ENCODE peak calls at places on chromosome 1, in nine cellular contexts. C, H, X, B, S, F, Q, K and O are unnamed samples.

GRCh38 chr1:156488566-156489165 is 11.9 kb downstream of the MEF2D start:
- DNase-seq in B (no peak), K (no peak), X (no peak), S (no peak), F (no peak), H (no peak), Q (no peak), C (no peak), O (no peak)

GRCh38 chr1:24735156-24735618 is 10.1 kb upstream of the CLIC4 start:
- DNase-seq in Q (no peak), B (no peak), H (no peak), C (no peak), S (no peak), X (peak), K (no peak), F (no peak), O (no peak)

GRCh38 chr1:11944358-11944981 is 10.0 kb downstream of the PLOD1 start:
- DNase-seq in K (no peak), S (no peak), Q (no peak), H (no peak), X (peak), C (peak), B (no peak), F (no peak), O (peak)

GRCh38 chr1:63705058-63705457 is 68.8 kb upstream of the ROR1 start:
- DNase-seq in F (no peak), K (no peak), B (no peak), X (no peak), C (no peak), S (no peak), H (no peak), Q (no peak), O (no peak)

GRCh38 chr1:202968895-202969295 is 1.8 kb upstream of the CYB5R1 start:
- DNase-seq in F (peak), S (no peak), H (peak), X (peak), Q (peak), C (no peak), B (peak), K (peak), O (peak)

GRCh38 chr1:223556414-223557124 is 108.9 kb downstream of the CAPN8 start:
- DNase-seq in K (no peak), Q (no peak), C (no peak), B (no peak), X (peak), F (peak), S (no peak), H (peak), O (no peak)

GRCh38 chr1:30824736-30825429 is 67.3 kb upstream of the LAPTM5 start:
- DNase-seq in S (no peak), B (no peak), X (no peak), K (no peak), F (no peak), Q (no peak), H (no peak), C (no peak), O (no peak)

GRCh38 chr1:11796036-11796828 is 9.5 kb downstream of the MTHFR start:
- DNase-seq in H (peak), Q (peak), C (no peak), S (no peak), K (no peak), B (no peak), F (no peak), X (no peak), O (peak)

GRCh38 chr1:30600706-30601105 is 122.7 kb downstream of the MATN1 start:
- DNase-seq in H (no peak), C (no peak), K (no peak), X (peak), F (no peak), Q (no peak), B (no peak), S (no peak), O (no peak)

GRCh38 chr1:175725684-175726083 is 17.7 kb downstream of the TNR start:
- DNase-seq in B (no peak), H (peak), X (peak), S (no peak), C (no peak), Q (no peak), K (no peak), F (no peak), O (no peak)

GRCh38 chr1:18328803-18329202 is 151.9 kb upstream of the KLHDC7A start:
- DNase-seq in C (no peak), F (no peak), Q (no peak), B (no peak), K (no peak), H (no peak), X (no peak), S (no peak), O (no peak)

GRCh38 chr1:119279441-119280415 is 88.9 kb upstream of the HAO2 start:
- DNase-seq in X (no peak), H (peak), F (peak), C (no peak), K (peak), Q (peak), B (peak), S (no peak), O (no peak)

GRCh38 chr1:15543589-15544568 is 17.2 kb downstream of the DNAJC16 start:
- DNase-seq in Q (no peak), X (peak), C (no peak), S (no peak), F (no peak), B (no peak), K (no peak), H (peak), O (no peak)

GRCh38 chr1:1004780-1005697 is 5.1 kb upstream of the HES4 start:
- DNase-seq in Q (peak), B (no peak), H (no peak), S (no peak), X (peak), K (peak), F (peak), C (no peak), O (peak)
- H3K4me3 ChIP-seq in Q (no peak), B (no peak), H (no peak), S (no peak), X (peak), K (no peak), F (no peak), C (no peak), O (no peak)

GRCh38 chr1:154857441-154858215 is 12.5 kb downstream of the KCNN3 start:
- DNase-seq in F (no peak), S (no peak), X (no peak), K (no peak), C (no peak), Q (no peak), H (no peak), B (no peak), O (no peak)

GRCh38 chr1:154859151-154859785 is 10.8 kb downstream of the KCNN3 start:
- DNase-seq in X (no peak), S (no peak), Q (no peak), C (no peak), K (no peak), F (no peak), B (no peak), H (no peak), O (no peak)

GRCh38 chr1:154860154-154860870 is 9.8 kb downstream of the KCNN3 start:
- DNase-seq in Q (no peak), X (no peak), C (no peak), F (no peak), H (no peak), K (no peak), B (no peak), S (no peak), O (no peak)

GRCh38 chr1:154861607-154862094 is 8.4 kb downstream of the KCNN3 start:
- DNase-seq in X (no peak), H (peak), K (peak), C (no peak), B (no peak), F (no peak), S (no peak), Q (no peak), O (no peak)

GRCh38 chr1:154859786-154860153 is 10.3 kb downstream of the KCNN3 start:
- DNase-seq in C (no peak), Q (no peak), X (no peak), K (no peak), H (no peak), B (no peak), F (no peak), S (no peak), O (no peak)
- H3K27ac ChIP-seq in C (no peak), Q (no peak), X (no peak), K (no peak), H (no peak), B (no peak), F (no peak), S (no peak), O (no peak)

GRCh38 chr1:22286491-22286890 is 143.6 kb upstream of the WNT4 start:
- DNase-seq in X (peak), F (peak), K (no peak), H (no peak), Q (no peak), S (no peak), C (no peak), B (no peak), O (no peak)
- TF ChIP-seq CTCF in X (peak), F (no peak), K (no peak), H (no peak), Q (no peak), S (no peak), C (no peak), B (no peak), O (no peak)

DNA sequence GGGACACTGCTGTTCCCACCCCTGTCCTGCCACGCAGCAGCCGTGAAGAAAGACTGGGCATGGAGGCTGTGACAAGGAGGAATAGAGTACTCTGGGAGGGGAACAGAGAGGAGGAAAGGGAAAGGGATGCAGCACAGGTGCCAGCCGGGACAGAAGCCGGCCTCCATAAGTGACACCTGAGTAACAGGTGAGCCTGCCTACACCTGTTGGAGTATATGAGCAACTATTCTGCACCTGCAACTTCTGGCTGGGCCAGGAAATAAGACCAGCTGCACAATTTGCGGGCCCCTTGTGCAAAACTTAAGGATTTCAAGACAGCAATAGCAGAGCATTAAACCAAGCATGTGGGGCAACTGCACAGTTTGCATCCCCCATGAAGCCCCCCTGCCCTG is 72.5 kb upstream of the GOLT1A start:
- DNase-seq in K (no peak), X (no peak), B (no peak), S (no peak), Q (no peak), H (no peak), F (no peak), C (no peak), O (no peak)
- H3K4me3 ChIP-seq in K (no peak), X (peak), B (no peak), S (no peak), Q (no peak), H (no peak), F (no peak), C (peak), O (no peak)

GRCh38 chr1:116740726-116741125 is 13.5 kb upstream of the CD2 start:
- DNase-seq in X (no peak), C (no peak), B (no peak), F (no peak), H (no peak), S (no peak), K (no peak), Q (no peak), O (no peak)
- H3K27ac ChIP-seq in X (no peak), C (no peak), B (no peak), F (no peak), H (no peak), S (no peak), K (no peak), Q (no peak), O (no peak)

GRCh38 chr1:213065800-213066199 is 14.8 kb downstream of the RPS6KC1 start:
- DNase-seq in S (no peak), Q (no peak), K (no peak), B (no peak), C (no peak), X (no peak), F (no peak), H (no peak), O (no peak)

GRCh38 chr1:213066363-213066762 is 15.3 kb downstream of the RPS6KC1 start:
- DNase-seq in X (peak), F (no peak), S (no peak), B (no peak), Q (no peak), H (no peak), C (no peak), K (no peak), O (no peak)

GRCh38 chr1:213075725-213076124 is 24.7 kb downstream of the RPS6KC1 start:
- DNase-seq in K (no peak), C (no peak), X (no peak), Q (no peak), S (no peak), H (no peak), B (no peak), F (no peak), O (no peak)

GRCh38 chr1:213067366-213067765 is 16.3 kb downstream of the RPS6KC1 start:
- DNase-seq in F (no peak), Q (no peak), S (no peak), C (no peak), X (no peak), B (no peak), K (no peak), H (no peak), O (no peak)

GRCh38 chr1:213070399-213070798 is 19.4 kb downstream of the RPS6KC1 start:
- DNase-seq in K (no peak), X (no peak), Q (no peak), B (no peak), H (peak), F (peak), C (peak), S (no peak), O (no peak)
- TF ChIP-seq CTCF in K (no peak), X (peak), Q (no peak), B (no peak), H (peak), F (no peak), C (no peak), S (no peak), O (no peak)

GRCh38 chr1:212668477-212668876 is 31.2 kb downstream of the BATF3 start:
- DNase-seq in K (no peak), B (no peak), H (no peak), Q (no peak), S (no peak), X (peak), C (no peak), F (no peak), O (no peak)

GRCh38 chr1:212666116-212666775 is 33.4 kb downstream of the BATF3 start:
- DNase-seq in X (peak), B (no peak), H (no peak), K (no peak), Q (no peak), F (no peak), C (no peak), S (no peak), O (no peak)

GRCh38 chr1:212669102-212669501 is 30.5 kb downstream of the BATF3 start:
- DNase-seq in B (no peak), X (peak), H (no peak), S (no peak), K (no peak), C (no peak), Q (no peak), F (no peak), O (no peak)

GRCh38 chr1:212665241-212666115 is 34.2 kb downstream of the BATF3 start:
- DNase-seq in Q (peak), H (peak), B (peak), X (peak), F (peak), K (peak), C (peak), S (peak), O (peak)

GRCh38 chr1:212667223-212668139 is 32.2 kb downstream of the BATF3 start:
- DNase-seq in Q (peak), X (peak), C (no peak), K (peak), H (peak), F (peak), S (no peak), B (peak), O (no peak)
- H3K4me3 ChIP-seq in Q (no peak), X (no peak), C (no peak), K (no peak), H (peak), F (no peak), S (peak), B (no peak), O (no peak)

DNA sequence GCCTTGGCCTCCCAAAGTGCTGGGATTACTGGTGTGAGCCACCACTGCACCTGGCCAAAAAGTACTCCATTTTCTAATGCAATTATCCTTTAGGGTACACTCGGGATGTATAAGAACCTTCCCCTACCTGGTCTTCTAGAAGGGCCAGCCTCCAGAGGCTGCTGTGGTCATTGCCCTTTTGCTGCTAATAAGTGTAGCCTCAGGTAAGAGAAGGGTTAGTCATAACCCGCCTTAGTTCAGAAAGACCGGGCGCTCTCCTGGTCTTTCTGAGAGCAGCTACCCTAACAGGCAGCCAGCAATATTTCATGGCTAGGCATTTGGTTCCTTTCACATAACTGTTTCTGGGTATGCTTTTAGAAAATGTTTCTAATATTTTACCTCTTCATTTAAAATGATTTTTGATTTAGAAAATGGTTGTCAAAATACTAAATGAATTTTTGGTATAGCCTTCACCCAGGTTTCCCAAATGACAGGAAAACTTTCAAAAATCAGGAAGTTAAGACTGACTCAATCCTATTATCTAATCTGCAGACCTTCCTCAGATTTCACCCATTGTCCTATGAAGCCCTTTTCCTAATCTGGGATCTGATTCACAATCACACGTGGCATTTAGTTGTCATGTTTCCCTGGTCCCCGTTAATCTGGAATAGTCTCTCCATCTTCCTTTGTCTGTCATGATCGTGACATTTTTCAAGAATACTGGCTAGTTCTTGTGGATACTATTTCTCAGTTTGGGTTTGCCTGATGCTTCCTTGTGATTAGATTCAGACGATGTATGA is 479.0 kb downstream of the SIPA1L2 start:
- DNase-seq in K (no peak), H (no peak), B (no peak), F (no peak), S (no peak), C (no peak), Q (no peak), X (no peak), O (no peak)
- H3K27ac ChIP-seq in K (no peak), H (peak), B (no peak), F (no peak), S (no peak), C (no peak), Q (no peak), X (no peak), O (no peak)

DNA sequence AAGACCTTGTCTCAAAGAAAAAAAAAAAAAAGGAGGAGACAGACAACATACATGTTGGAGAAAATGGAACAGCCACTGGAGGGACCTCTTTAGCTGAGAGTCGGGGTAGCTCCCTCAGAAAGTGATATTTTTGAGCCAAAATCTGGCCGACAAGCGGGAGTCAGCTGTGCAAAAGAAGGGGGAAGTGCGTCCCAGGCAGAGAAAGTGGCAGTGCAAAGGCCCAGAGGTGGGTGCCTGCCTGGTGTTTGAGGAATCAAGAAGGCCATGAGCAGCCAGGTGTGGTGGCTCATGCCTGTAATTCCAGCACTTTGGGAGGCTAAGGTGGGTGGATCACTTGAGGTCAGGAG is 6.1 kb upstream of the CROCC start:
- DNase-seq in H (no peak), X (peak), S (no peak), F (no peak), Q (no peak), K (no peak), B (no peak), C (no peak), O (no peak)
- TF ChIP-seq CTCF in H (peak), X (peak), S (no peak), F (no peak), Q (no peak), K (no peak), B (no peak), C (no peak), O (no peak)

DNA sequence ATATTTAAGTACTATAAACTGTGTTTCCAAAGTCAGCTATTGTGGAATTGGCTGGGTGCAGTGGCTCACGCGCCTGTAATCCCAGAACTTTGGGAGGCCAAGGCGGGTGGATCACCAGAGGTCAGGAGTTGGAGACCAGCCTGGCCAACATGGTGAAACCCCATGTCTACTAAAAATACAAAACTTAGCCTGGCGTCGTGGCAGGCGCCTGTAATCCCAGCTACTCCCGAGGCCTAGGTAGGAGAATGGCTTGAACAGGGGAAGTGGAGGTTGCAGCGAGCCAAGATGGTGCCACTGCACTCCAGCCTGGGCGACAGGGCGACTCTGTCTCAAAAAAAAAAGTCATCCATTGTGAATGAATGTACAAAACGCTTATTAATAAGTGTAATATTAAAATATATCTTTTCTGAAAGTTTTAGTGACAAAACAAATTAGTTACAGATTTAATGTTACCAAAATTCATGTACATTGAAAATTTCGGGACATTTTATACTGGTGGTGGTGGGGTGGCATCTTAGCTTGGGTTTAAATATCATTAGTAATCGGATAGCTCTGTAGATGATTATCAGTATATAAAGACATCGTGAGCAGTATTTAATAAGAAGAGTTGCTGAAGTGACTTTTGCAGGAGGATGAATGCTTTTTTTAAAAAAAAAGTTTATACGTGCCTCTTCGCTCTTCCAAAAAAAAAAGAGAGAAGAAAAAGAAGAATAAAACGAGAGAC is 501 bp upstream of the SRSF11 start:
- DNase-seq in B (no peak), K (no peak), X (no peak), Q (no peak), S (no peak), H (no peak), F (no peak), C (no peak), O (no peak)
- H3K4me3 ChIP-seq in B (peak), K (peak), X (peak), Q (peak), S (peak), H (peak), F (peak), C (peak), O (peak)